ENCODE peak calls at places on chromosomes 4 and X, in seven cellular contexts. N is sigmoid colon, E is stomach, T is ovary, Z is K562, V is transverse colon, F is upper lobe of left lung. M is an unnamed sample.
A peak's percentile ranks its signal among the peaks of the same experiment; 100 is the strongest.

GRCh38 chr4:28391877-28392276 is 1531.2 kb downstream of the STIM2 start:
- DNase-seq in N (no peak), V (no peak), Z (no peak), T (no peak), F (no peak), E (no peak), M (no peak)

GRCh38 chr4:187128226-187128625 is 404.6 kb upstream of the FAT1 start:
- DNase-seq in T (no peak), V (no peak), N (no peak), Z (no peak), F (no peak), E (no peak), M (no peak)

GRCh38 chr4:94550352-94550751 is 98.6 kb downstream of the PDLIM5 start:
- DNase-seq in T (no peak), Z (peak; percentile 73), N (no peak), V (no peak), F (no peak), E (no peak), M (no peak)

GRCh38 chrX:101252634-101253033 is 33.0 kb downstream of the DRP2 start:
- DNase-seq in V (no peak), E (no peak), Z (no peak), N (no peak), F (no peak), T (no peak), M (no peak)

GRCh38 chr4:162163892-162164759 is at the start of gene FSTL5:
- DNase-seq in T (no peak), E (peak; percentile 66), V (peak; percentile 31), Z (peak; percentile 0), F (peak; percentile 55), N (peak; percentile 62), M (peak; percentile 22)

GRCh38 chrX:70096052-70096451 is 33.8 kb downstream of the OTUD6A start:
- DNase-seq in N (no peak), V (no peak), Z (peak; percentile 11), E (no peak), F (no peak), T (no peak), M (peak; percentile 37)

GRCh38 chr4:7021930-7022658 is 21.1 kb upstream of the TADA2B start:
- DNase-seq in F (no peak), Z (no peak), V (no peak), T (no peak), N (no peak), E (no peak), M (peak; percentile 78)

GRCh38 chrX:69069876-69070275 is 95.4 kb downstream of the PJA1 start:
- DNase-seq in N (no peak), E (peak; percentile 2), V (no peak), T (no peak), F (no peak), Z (no peak), M (no peak)

GRCh38 chr4:115671581-115671980 is 558.2 kb upstream of the NDST4 start:
- DNase-seq in Z (no peak), T (no peak), N (no peak), E (no peak), F (no peak), V (no peak), M (no peak)

GRCh38 chr4:3286335-3287175 is 6.3 kb upstream of the RGS12 start:
- DNase-seq in Z (no peak), V (no peak), F (no peak), E (peak; percentile 22), N (no peak), T (no peak), M (no peak)

GRCh38 chrX:132968282-132968681 is 9.9 kb upstream of the HS6ST2 start:
- DNase-seq in V (no peak), F (no peak), E (no peak), Z (no peak), N (no peak), T (no peak), M (no peak)

GRCh38 chr4:33381806-33382205 is 2661.6 kb downstream of the PCDH7 start:
- DNase-seq in V (no peak), E (no peak), N (no peak), F (no peak), Z (no peak), T (no peak), M (no peak)

GRCh38 chrX:486325-486724 is 99.6 kb upstream of the PPP2R3B start:
- DNase-seq in V (no peak), N (no peak), T (no peak), E (no peak), Z (no peak), F (no peak), M (no peak)

GRCh38 chr4:10040049-10040892 is 19.0 kb upstream of the SLC2A9 start:
- DNase-seq in F (no peak), V (no peak), N (no peak), T (no peak), E (no peak), Z (no peak), M (no peak)

GRCh38 chrX:19046343-19047215 is 62.7 kb upstream of the PHKA2 start:
- DNase-seq in Z (no peak), V (no peak), T (no peak), E (no peak), N (no peak), F (no peak), M (peak; percentile 86)

GRCh38 chrX:23789386-23790146 is 6.6 kb downstream of the SAT1 start:
- DNase-seq in F (no peak), N (no peak), E (no peak), Z (no peak), V (no peak), T (no peak), M (no peak)

GRCh38 chrX:47030339-47030738 is 47.9 kb upstream of the RGN start:
- DNase-seq in F (no peak), N (no peak), Z (peak; percentile 39), V (no peak), T (no peak), E (no peak), M (peak; percentile 46)

GRCh38 chrX:72006461-72006860 is 95.8 kb downstream of the NHSL2 start:
- DNase-seq in F (no peak), E (no peak), T (no peak), Z (no peak), V (no peak), N (no peak), M (no peak)

DNA sequence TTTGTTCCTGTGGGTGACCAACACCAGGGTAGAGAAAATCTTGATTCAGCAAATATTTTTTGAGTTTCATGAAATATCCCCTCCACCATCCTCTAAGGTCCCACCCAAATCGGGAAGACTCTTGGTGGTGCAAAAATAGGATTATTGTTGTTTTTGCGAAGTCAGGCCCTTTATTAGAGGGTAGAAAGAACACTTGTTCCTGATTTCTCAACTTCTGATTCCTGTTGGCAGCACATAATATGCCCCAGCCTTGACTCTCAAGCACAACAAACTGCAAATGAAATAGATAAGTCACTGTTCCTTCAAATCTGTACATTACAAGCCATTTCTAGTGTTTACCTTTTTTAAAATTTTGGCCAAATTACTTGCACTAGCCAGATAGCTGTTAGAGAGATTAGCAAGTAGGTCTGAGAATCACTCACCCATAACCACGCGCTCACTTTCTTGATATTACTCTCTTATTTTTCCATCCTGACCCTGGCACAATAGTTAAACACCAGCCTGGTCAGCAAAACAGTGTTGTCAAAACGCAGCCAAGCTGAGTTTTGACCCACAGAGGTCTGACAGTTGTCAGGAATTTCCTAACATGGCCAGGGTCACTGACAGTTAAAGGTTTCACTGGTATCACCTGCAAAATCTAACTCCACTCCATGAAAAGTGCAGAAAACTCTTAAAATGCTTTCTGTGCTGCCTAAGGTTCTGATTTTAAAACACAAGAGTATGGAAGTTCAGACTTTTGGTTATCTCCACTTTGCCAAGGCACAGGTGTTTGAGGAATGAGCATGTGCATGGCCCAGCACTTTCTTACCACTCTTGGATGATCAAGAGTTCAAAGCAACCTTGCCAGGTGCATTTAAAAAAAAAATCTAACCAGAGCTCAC is 69.8 kb downstream of the RBM47 start:
- DNase-seq in N (no peak), E (no peak), T (no peak), Z (no peak), V (no peak), F (no peak), M (no peak)
- TF ChIP-seq EP300 in N (no peak), E (no peak), T (no peak), Z (no peak), V (no peak), F (no peak), M (no peak)

DNA sequence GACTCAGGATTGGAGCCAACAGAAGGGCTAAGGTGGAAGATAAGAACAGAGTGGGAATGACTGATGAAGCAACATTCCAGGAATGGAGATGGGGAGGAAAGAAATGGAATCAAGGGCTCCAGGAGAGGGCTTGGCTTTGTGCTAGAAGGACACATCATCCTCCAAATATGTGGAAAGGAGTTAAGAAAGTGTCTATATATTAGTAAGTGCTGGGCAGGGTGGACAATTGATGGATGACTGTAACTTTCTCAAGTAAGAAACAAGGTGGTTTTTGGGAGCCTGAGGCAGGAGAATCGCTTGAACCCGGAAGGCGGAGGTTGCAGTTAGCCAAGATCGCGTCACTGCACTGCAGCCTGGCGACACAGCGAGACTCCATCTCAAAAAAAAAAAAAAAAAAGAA is 71.6 kb upstream of the NFKB1 start:
- DNase-seq in N (no peak), E (no peak), F (no peak), T (no peak), Z (no peak), V (no peak), M (peak; percentile 90)
- TF ChIP-seq EP300 in N (no peak), E (no peak), F (no peak), T (no peak), Z (no peak), V (no peak), M (no peak)

GRCh38 chr4:159360549-159360948 is 257.7 kb downstream of the RAPGEF2 start:
- DNase-seq in Z (no peak), F (no peak), V (no peak), E (no peak), T (no peak), N (no peak), M (no peak)
- TF ChIP-seq EP300 in Z (no peak), F (no peak), V (no peak), E (no peak), T (no peak), N (no peak), M (no peak)

GRCh38 chr4:8098506-8098905 is 60.1 kb downstream of the ABLIM2 start:
- DNase-seq in N (no peak), Z (no peak), F (no peak), T (no peak), E (no peak), V (no peak), M (no peak)

GRCh38 chr4:8101213-8101781 is 57.3 kb downstream of the ABLIM2 start:
- DNase-seq in Z (no peak), V (peak; percentile 84), T (peak; percentile 87), N (peak; percentile 82), F (no peak), E (no peak), M (no peak)

GRCh38 chr4:8100696-8101095 is 57.9 kb downstream of the ABLIM2 start:
- DNase-seq in N (no peak), T (no peak), F (no peak), Z (no peak), V (no peak), E (no peak), M (no peak)

GRCh38 chr4:8101796-8102355 is 56.7 kb downstream of the ABLIM2 start:
- DNase-seq in Z (no peak), V (no peak), E (no peak), F (no peak), T (no peak), N (no peak), M (no peak)

DNA sequence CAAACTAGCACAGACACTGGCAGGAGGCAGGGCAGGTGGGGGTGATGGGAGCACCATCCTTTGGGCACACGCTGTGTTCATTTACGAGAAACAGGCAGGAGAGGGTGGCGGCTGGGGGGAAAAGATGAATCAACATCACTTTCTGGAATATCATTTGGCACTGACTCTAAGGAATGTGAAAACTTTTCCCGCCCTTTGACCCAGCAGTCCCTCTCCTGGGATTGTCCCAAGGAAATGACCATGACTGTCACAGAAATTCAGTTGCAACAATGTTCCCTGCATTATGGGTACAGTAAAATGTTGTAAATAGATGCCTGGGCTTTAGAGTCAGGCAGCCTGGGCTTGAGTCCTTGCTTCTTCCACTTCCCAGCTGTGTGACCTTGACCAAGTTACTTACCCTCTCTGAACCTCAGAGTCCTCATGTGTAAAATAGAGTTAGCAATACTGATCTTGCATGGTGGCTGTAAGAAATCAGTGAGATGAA is 58.6 kb downstream of the ABLIM2 start:
- DNase-seq in T (no peak), E (no peak), N (no peak), Z (no peak), F (no peak), V (peak; percentile 16), M (no peak)
- TF ChIP-seq EP300 in T (peak; percentile 71), E (peak; percentile 63), N (no peak), Z (no peak), F (peak; percentile 75), V (peak; percentile 31), M (no peak)